ENCODE peak calls at places on chromosomes 12 and 14, in eight cellular contexts. One of them, this sample, is unnamed.

GRCh38 chr12:65232490-65233077 is 45.9 kb upstream of the MSRB3 start:
- DNase-seq in MM.1S: peak
- DNase-seq in HCT116: no peak
- DNase-seq in PC-3: peak
- DNase-seq in neural progenitor cell: no peak
- DNase-seq in OCI-LY7: peak
- DNase-seq in GM23248: peak
- DNase-seq in GM23338: peak
- DNase-seq in this sample: peak

GRCh38 chr12:122028601-122029560 is 7.2 kb downstream of the BCL7A start:
- DNase-seq in neural progenitor cell: no peak
- DNase-seq in GM23248: no peak
- DNase-seq in MM.1S: no peak
- DNase-seq in PC-3: no peak
- DNase-seq in OCI-LY7: peak
- DNase-seq in GM23338: no peak
- DNase-seq in HCT116: no peak
- DNase-seq in this sample: no peak

GRCh38 chr12:16175893-16176292 is 101.6 kb downstream of the SLC15A5 start:
- DNase-seq in neural progenitor cell: no peak
- DNase-seq in PC-3: no peak
- DNase-seq in MM.1S: no peak
- DNase-seq in GM23338: no peak
- DNase-seq in HCT116: no peak
- DNase-seq in GM23248: peak
- DNase-seq in OCI-LY7: no peak
- DNase-seq in this sample: no peak

GRCh38 chr14:97777622-97778021 is 980.4 kb downstream of the VRK1 start:
- DNase-seq in OCI-LY7: no peak
- DNase-seq in neural progenitor cell: no peak
- DNase-seq in HCT116: no peak
- DNase-seq in PC-3: no peak
- DNase-seq in GM23248: no peak
- DNase-seq in MM.1S: no peak
- DNase-seq in GM23338: no peak
- DNase-seq in this sample: no peak

GRCh38 chr14:92846162-92846897 is 52.2 kb downstream of the GOLGA5 start:
- DNase-seq in MM.1S: no peak
- DNase-seq in PC-3: peak
- DNase-seq in OCI-LY7: no peak
- DNase-seq in neural progenitor cell: no peak
- DNase-seq in GM23248: peak
- DNase-seq in GM23338: no peak
- DNase-seq in HCT116: peak
- DNase-seq in this sample: peak

GRCh38 chr12:102740157-102741032 is 176.6 kb downstream of the PAH start:
- DNase-seq in GM23338: peak
- DNase-seq in HCT116: peak
- DNase-seq in GM23248: peak
- DNase-seq in PC-3: peak
- DNase-seq in MM.1S: peak
- DNase-seq in OCI-LY7: peak
- DNase-seq in neural progenitor cell: peak
- DNase-seq in this sample: peak

GRCh38 chr14:68245146-68246073 is 425.8 kb downstream of the RAD51B start:
- DNase-seq in HCT116: no peak
- DNase-seq in neural progenitor cell: no peak
- DNase-seq in GM23248: peak
- DNase-seq in OCI-LY7: no peak
- DNase-seq in MM.1S: no peak
- DNase-seq in PC-3: no peak
- DNase-seq in GM23338: no peak
- DNase-seq in this sample: peak

GRCh38 chr12:91377456-91377855 is 194.8 kb upstream of the DCN start:
- DNase-seq in PC-3: no peak
- DNase-seq in neural progenitor cell: no peak
- DNase-seq in HCT116: no peak
- DNase-seq in MM.1S: no peak
- DNase-seq in OCI-LY7: no peak
- DNase-seq in GM23248: peak
- DNase-seq in GM23338: no peak
- DNase-seq in this sample: no peak

GRCh38 chr14:98775892-98776291 is 496.1 kb downstream of the BCL11B start:
- DNase-seq in neural progenitor cell: no peak
- DNase-seq in GM23248: no peak
- DNase-seq in HCT116: no peak
- DNase-seq in OCI-LY7: no peak
- DNase-seq in GM23338: no peak
- DNase-seq in MM.1S: no peak
- DNase-seq in PC-3: no peak
- DNase-seq in this sample: no peak

GRCh38 chr14:101705733-101706508 is 55.6 kb upstream of the PPP2R5C start:
- DNase-seq in HCT116: no peak
- DNase-seq in MM.1S: peak
- DNase-seq in neural progenitor cell: peak
- DNase-seq in PC-3: peak
- DNase-seq in OCI-LY7: no peak
- DNase-seq in GM23248: peak
- DNase-seq in GM23338: peak
- DNase-seq in this sample: peak

GRCh38 chr14:101708853-101709532 is 52.5 kb upstream of the PPP2R5C start:
- DNase-seq in MM.1S: no peak
- DNase-seq in GM23338: no peak
- DNase-seq in neural progenitor cell: no peak
- DNase-seq in OCI-LY7: no peak
- DNase-seq in PC-3: no peak
- DNase-seq in HCT116: no peak
- DNase-seq in GM23248: no peak
- DNase-seq in this sample: no peak

GRCh38 chr14:101707863-101708620 is 53.5 kb upstream of the PPP2R5C start:
- DNase-seq in neural progenitor cell: no peak
- DNase-seq in GM23338: no peak
- DNase-seq in GM23248: no peak
- DNase-seq in MM.1S: no peak
- DNase-seq in PC-3: no peak
- DNase-seq in OCI-LY7: no peak
- DNase-seq in HCT116: no peak
- DNase-seq in this sample: no peak

GRCh38 chr14:101706509-101707284 is 54.8 kb upstream of the PPP2R5C start:
- DNase-seq in HCT116: no peak
- DNase-seq in neural progenitor cell: no peak
- DNase-seq in GM23338: no peak
- DNase-seq in GM23248: no peak
- DNase-seq in MM.1S: no peak
- DNase-seq in OCI-LY7: no peak
- DNase-seq in PC-3: no peak
- DNase-seq in this sample: no peak

DNA sequence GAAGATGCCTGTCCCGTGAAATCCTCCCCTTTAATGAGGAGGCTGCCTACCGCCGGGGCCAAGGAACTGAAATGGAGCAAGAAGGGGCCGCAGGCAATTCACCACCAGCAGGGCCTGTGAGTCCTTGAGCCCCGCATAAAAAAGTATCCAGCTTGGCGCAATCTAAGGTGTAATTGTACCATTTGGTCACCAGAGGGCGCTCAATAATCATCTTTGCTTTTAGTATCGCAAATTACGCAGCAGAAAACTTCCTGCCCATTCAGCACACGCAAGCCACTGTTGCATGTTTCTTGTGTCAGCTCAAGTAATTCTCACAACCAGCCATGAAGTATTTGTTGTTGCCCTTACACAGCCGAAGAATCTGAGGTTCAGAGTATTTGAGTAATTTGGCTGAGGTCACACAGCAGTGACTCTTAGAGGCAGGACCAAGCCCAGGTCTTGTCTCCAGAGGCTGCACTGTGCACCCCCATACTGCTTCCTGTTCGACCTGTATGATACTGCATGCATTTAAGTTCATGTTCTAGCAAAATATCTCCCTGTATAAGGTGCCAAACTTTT is 54.1 kb upstream of the PPP2R5C start:
- DNase-seq in GM23338: peak
- DNase-seq in OCI-LY7: peak
- DNase-seq in GM23248: peak
- DNase-seq in PC-3: peak
- DNase-seq in neural progenitor cell: peak
- DNase-seq in HCT116: peak
- DNase-seq in MM.1S: peak
- DNase-seq in this sample: peak
- H3K4me3 ChIP-seq in GM23338: no peak
- H3K4me3 ChIP-seq in OCI-LY7: no peak
- H3K4me3 ChIP-seq in GM23248: no peak
- H3K4me3 ChIP-seq in PC-3: peak
- H3K4me3 ChIP-seq in neural progenitor cell: no peak
- H3K4me3 ChIP-seq in HCT116: peak
- H3K4me3 ChIP-seq in MM.1S: peak
- H3K4me3 ChIP-seq in this sample: no peak

DNA sequence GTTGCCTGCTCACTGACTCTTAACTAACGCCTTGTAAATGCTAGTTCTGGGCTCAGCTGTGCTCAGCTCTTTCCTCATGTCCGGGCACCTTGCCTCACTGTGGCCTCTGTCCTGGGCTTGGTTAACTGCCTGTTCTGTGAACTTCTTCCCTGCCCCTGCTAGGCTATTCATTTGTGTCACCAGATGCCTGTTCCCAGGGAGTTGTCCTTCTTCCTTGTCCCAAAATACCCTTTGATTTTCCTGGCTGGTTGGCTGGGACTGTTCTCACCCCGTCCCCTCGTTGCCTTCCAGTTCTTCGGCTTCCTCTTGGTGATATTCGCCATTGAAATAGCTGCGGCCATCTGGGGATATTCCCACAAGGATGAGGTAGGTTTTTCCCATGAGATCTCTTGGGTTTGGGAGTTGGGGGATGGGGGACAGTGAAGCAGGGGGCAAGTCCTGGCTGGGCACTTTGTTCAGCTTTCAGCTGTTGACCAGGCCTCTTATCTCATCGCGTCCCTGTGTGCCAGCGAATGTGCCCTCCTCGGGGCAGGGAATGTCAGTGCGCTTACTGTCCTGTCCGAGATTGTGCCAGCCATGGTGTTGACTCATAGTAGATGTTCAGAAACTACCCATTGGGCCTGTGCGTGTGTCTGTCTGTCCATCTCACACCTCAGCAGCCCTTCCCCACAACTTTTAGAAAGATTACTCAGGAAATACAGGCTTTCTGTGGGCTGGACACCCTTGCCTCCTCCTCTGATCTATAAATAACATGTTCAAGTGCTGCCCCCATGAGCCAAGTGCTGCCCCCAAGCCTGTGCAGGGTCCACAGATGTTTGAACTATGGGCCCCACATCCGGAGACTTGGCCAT is 33.1 kb downstream of the CD9 start:
- DNase-seq in GM23338: no peak
- DNase-seq in HCT116: no peak
- DNase-seq in MM.1S: no peak
- DNase-seq in GM23248: no peak
- DNase-seq in OCI-LY7: no peak
- DNase-seq in neural progenitor cell: no peak
- DNase-seq in PC-3: no peak
- DNase-seq in this sample: no peak
- TF ChIP-seq EZH2phosphoT487 in GM23338: no peak
- TF ChIP-seq EZH2phosphoT487 in HCT116: no peak
- TF ChIP-seq EZH2phosphoT487 in MM.1S: no peak
- TF ChIP-seq EZH2phosphoT487 in GM23248: no peak
- TF ChIP-seq EZH2phosphoT487 in OCI-LY7: no peak
- TF ChIP-seq EZH2phosphoT487 in neural progenitor cell: no peak
- TF ChIP-seq EZH2phosphoT487 in PC-3: no peak
- TF ChIP-seq EZH2phosphoT487 in this sample: no peak

DNA sequence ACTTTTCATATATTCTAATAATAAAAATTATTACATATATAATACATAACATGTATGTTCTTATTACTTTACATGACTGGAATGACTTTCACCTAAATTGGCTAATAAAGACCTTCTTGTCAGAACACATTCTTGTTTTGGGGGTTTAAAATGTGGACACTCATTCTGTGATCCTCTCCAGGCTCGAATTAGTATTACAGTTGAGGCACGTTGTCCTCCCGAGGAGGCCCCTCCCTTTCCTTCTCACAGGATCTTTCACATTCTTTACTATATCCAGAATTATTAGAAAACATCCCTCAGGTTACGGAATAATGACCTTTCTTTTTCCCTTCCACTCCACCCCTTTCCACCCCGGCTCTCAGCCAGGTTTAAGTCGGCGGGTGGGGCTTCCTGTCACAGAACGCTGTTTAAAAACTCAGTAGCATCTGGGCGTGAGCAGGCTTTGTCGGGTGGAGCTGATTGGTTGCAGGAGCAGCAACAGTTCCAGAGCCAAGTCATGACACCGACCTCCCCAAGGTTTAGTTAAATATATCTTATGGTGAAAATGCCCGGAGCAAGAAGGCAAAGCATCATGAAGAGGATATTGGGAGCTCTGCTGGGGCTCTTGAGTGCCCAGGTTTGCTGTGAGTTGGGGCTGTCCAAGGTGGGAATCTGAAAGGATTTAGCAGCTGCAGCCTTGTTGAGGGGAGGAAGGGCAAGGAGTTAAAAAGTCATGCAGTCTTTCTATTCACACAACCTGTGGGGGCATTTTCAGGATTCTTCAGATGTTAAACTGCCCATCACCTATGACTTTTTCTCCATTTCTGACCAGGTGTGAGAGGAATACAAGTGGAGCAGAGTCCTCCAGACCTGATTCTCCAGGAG is 396.7 kb upstream of the OR4E1 start:
- DNase-seq in GM23338: peak
- DNase-seq in neural progenitor cell: peak
- DNase-seq in OCI-LY7: peak
- DNase-seq in HCT116: no peak
- DNase-seq in PC-3: no peak
- DNase-seq in GM23248: peak
- DNase-seq in MM.1S: peak
- DNase-seq in this sample: no peak
- H3K4me3 ChIP-seq in GM23338: peak
- H3K4me3 ChIP-seq in neural progenitor cell: peak
- H3K4me3 ChIP-seq in OCI-LY7: peak
- H3K4me3 ChIP-seq in HCT116: no peak
- H3K4me3 ChIP-seq in PC-3: no peak
- H3K4me3 ChIP-seq in GM23248: no peak
- H3K4me3 ChIP-seq in MM.1S: peak
- H3K4me3 ChIP-seq in this sample: peak

DNA sequence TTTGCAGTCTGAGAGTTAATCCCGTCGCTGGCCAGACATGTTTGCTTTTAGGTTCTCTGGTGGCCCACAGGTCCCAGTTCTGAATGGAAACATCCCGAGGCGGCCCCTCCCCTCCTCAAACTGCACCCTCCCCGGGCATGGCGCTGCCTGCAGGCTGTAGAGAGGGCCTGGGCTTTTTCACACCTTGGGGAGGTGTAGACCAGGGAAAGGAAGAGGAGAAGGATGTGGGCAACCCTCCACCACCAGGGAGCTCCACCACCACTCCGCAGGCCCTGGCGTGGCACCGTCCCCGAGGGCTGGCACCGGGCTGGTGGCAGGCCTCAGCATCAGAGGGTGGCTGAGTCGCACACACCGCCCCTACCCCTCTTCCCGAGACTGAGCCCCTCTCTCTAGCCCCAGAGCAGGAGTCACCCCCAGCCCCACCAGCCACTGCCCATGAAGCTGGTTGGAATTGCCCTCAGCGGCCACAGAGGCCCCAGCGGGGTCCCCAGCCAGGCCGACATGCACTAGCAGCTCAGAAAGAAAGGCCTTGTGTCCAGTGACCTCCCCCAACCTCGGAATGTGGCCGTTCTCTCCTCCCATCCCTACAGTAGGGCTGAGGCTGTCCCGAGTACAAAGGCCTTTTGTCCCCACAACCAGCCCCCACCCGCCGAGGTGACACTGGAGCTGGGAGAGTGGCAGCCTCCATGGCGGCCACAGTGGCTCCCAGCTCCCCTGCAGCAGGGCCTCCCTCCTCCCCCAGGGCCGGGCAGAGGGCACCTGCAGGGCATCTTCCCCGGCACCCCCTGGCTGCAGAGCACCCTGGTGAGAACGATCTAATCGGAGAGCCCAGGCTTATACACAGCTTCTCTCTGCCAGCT is 23.5 kb upstream of the INF2 start:
- DNase-seq in GM23248: no peak
- DNase-seq in GM23338: peak
- DNase-seq in neural progenitor cell: peak
- DNase-seq in HCT116: peak
- DNase-seq in MM.1S: no peak
- DNase-seq in PC-3: peak
- DNase-seq in OCI-LY7: peak
- DNase-seq in this sample: peak
- TF ChIP-seq EZH2phosphoT487 in GM23248: no peak
- TF ChIP-seq EZH2phosphoT487 in GM23338: no peak
- TF ChIP-seq EZH2phosphoT487 in neural progenitor cell: no peak
- TF ChIP-seq EZH2phosphoT487 in HCT116: no peak
- TF ChIP-seq EZH2phosphoT487 in MM.1S: no peak
- TF ChIP-seq EZH2phosphoT487 in PC-3: no peak
- TF ChIP-seq EZH2phosphoT487 in OCI-LY7: no peak
- TF ChIP-seq EZH2phosphoT487 in this sample: no peak